ENCODE peak calls at places on chromosome 21, in five cellular contexts. P is uterus, Y is hepatocyte, X is GM23338, C is psoas muscle. K is an unnamed sample. For H3K4me1, the result is how much of the 10 kb centered on the place peaks cover.

GRCh38 chr21:25956993-25957714 is 213.4 kb downstream of the APP start:
- DNase-seq in Y (no peak), P (no peak), X (no peak), C (no peak), K (no peak)

GRCh38 chr21:17610862-17611261 is 1.8 kb downstream of the BTG3 start:
- DNase-seq in P (no peak), Y (peak), C (no peak), X (no peak), K (no peak)

GRCh38 chr21:40143822-40144525 is 276.7 kb downstream of the PCP4 start:
- DNase-seq in P (peak), Y (peak), X (peak), C (no peak), K (no peak)

GRCh38 chr21:36235058-36235582 is 78.5 kb downstream of the DOP1B start:
- DNase-seq in P (no peak), C (no peak), X (no peak), Y (peak), K (no peak)

GRCh38 chr21:45117314-45117713 is 42.9 kb downstream of the ADARB1 start:
- DNase-seq in C (no peak), X (no peak), P (no peak), Y (no peak), K (no peak)

GRCh38 chr21:23475518-23476189 is 2131.6 kb downstream of the MRPL39 start:
- DNase-seq in P (no peak), C (no peak), Y (no peak), X (no peak), K (no peak)

GRCh38 chr21:15722591-15723324 is 7.0 kb upstream of the USP25 start:
- DNase-seq in C (no peak), P (no peak), Y (peak), X (peak), K (no peak)

GRCh38 chr21:41639766-41640165 is 127.1 kb downstream of the RIPK4 start:
- DNase-seq in X (no peak), Y (no peak), P (no peak), C (no peak), K (no peak)

GRCh38 chr21:22164912-22165311 is 1166.7 kb downstream of the NCAM2 start:
- DNase-seq in Y (no peak), P (no peak), C (no peak), X (no peak), K (no peak)

GRCh38 chr21:45418301-45419071 is 13.5 kb downstream of the COL18A1 start:
- DNase-seq in X (no peak), C (peak), Y (peak), P (no peak), K (no peak)

GRCh38 chr21:20329636-20330035 is 668.6 kb upstream of the NCAM2 start:
- DNase-seq in P (no peak), X (no peak), Y (no peak), C (no peak), K (no peak)

DNA sequence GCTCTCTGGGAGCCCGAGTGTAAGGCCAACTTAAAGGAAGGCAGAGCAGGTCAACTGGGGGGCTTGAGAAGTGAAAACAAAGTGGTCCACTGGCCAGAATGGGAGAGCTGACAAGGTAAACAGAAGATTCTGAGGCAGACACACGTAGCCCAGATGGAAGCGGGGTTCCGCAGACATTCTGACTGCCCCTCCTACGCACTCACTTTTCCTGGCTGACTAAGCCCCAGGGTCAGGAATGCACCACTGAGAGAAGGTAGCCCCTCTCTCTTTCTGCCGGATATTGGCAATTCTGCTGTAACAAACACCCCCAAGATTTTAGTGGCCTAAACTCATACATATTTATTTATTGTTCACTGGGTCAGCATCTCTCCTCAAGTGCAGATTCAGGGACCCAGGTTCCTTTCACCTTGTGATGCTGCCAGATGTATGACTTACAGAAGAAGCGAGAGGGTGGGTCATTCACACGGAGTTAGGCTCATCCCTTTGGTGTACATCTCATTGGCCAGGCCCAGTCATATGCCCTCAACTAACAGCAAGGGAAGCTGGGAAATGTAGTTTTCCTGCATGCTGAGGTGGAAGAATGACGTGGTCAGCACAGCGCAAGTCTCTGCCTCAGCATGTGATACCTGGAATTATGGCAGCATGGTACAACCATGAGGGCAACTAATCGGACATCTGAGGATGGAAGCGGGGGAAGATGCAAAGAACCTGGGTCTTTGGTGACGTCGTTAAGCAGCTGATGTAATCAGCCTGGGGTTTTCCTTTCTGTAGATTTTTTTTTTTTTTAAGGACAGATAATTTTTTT is 43.5 kb upstream of the MRPS6 start:
- DNase-seq in X (peak), Y (peak), C (no peak), P (peak), K (no peak)
- H3K4me3 ChIP-seq in X (peak), Y (no peak), C (peak), P (no peak), K (no peak)

DNA sequence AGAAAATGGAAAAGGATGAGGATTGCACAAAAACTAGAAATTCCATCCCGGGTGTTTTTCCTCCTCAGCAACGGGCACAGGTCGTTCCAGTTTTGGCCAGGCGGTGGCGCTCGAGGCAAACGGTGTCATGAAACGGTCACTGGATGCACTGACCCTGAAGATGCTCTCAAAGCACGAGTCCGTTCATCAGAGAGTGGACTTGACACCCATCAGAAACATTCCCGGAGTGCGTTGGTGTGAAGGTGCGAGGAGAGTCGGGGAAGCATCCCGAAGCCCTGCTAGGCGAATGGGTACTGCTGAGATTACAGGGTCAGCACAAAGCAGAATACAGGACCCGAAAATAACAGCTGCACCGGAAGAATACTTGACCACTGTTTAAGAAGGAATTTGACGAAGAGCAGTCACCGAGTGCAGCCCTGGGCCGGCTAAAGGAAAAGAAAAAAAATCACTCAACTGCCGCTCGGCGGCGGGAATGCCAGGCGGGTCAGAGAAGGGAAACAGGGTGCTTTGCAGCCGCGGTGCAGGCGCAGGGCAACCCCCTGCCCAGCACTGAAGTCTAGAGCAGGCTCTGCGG is 71.7 kb upstream of the ETS2 start:
- DNase-seq in Y (peak), P (peak), C (peak), X (peak), K (peak)
- H3K4me1 ChIP-seq in Y (under half), P (under half), C (under half), X (under half), K (under half)

GRCh38 chr21:29208666-29209059 is 78.2 kb downstream of the MAP3K7CL start:
- DNase-seq in C (no peak), X (no peak), Y (no peak), P (no peak), K (no peak)
- H3K4me3 ChIP-seq in C (no peak), X (no peak), Y (no peak), P (no peak), K (no peak)

DNA sequence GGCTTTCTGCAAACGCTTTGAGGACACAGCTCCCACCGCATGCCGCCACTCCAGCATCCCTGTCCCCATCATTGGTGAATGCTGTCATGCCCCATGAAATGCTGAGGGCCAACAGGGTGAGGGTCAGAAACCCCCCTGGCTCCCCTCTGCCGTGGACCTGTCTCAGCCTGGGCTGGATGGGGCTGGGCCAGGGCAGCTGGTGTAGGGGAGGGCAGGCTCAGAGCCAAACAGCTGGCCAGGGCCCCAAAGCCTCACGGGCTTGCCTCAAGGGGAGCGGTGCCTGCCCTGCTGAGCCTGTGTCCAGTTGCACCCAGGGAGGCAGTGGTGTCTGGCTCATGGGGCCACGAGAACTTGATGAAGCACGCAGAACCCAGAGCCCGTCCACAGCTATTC is 49.7 kb downstream of the S100B start:
- DNase-seq in P (no peak), Y (no peak), C (no peak), X (no peak), K (no peak)
- H3K4me1 ChIP-seq in P (under half), Y (under half), C (under half), X (under half), K (under half)

GRCh38 chr21:34984356-34984755 is 64.7 kb downstream of the RUNX1 start:
- DNase-seq in C (no peak), X (no peak), Y (no peak), P (no peak), K (no peak)
- H3K4me3 ChIP-seq in C (no peak), X (no peak), Y (no peak), P (no peak), K (no peak)

GRCh38 chr21:26958792-26959191 is 8.1 kb downstream of the ADAMTS5 start:
- DNase-seq in P (no peak), X (no peak), Y (no peak), C (no peak), K (no peak)
- H3K4me1 ChIP-seq in P (under half), X (under half), Y (under half), C (under half), K (under half)

GRCh38 chr21:42654179-42654912 is 925 bp downstream of the PDE9A start:
- DNase-seq in Y (peak), C (peak), X (peak), P (no peak), K (no peak)

GRCh38 chr21:42651515-42652401 is 1.7 kb upstream of the PDE9A start:
- DNase-seq in Y (no peak), X (no peak), C (peak), P (no peak), K (no peak)

GRCh38 chr21:42653492-42654061 is at the start of gene PDE9A:
- DNase-seq in C (peak), Y (peak), P (peak), X (peak), K (no peak)

GRCh38 chr21:42650441-42651421 is 2.7 kb upstream of the PDE9A start:
- DNase-seq in C (peak), P (no peak), Y (no peak), X (no peak), K (no peak)

DNA sequence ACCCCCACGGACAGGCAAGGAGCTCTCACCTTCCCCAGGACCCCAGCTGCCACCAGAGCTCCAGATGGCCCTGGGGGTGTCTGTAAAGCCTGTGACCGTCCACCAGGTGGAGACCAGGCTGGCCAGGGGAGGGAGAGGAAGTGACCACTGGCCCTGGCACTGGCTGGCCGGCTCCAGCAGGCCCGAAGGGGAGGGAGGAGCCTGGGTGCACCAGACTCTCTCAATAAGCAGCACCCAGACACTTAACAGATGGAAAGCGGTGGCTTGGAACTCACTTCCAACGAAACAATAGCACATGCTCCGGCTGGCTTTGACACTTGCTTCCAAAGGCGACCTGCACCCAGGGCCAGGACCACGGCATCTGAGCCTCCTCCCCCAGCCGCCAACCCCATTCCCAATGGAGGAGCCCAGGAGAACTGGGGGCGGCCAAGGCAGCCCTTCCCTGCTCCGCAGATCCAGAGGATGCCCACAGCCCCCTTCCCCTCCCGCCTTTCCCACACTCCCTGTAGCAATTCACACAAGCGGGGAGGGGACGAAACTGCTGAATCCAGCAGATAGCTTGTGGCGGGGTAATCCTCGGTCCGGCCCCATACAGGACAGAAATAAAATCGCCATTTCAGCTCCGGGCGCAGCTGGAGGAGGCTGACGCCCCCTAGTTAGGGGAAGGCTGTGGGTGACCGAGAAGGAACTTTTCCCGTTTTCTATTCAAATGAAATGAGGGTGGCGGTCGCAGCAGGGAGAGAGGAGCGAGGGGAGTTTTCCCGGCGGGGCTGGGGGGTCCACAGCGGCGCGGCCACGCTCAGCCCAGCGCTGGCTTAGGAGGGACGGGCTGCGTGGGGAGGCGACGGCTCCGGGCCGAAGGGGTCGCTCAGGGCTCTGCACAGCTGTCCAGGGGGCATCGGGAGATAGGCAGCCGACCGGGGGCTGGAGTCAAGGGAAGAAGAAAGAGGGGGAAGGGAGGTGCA is 612 bp upstream of the PDE9A start:
- DNase-seq in X (peak), P (peak), C (peak), Y (peak), K (no peak)
- H3K4me3 ChIP-seq in X (peak), P (peak), C (peak), Y (peak), K (peak)

DNA sequence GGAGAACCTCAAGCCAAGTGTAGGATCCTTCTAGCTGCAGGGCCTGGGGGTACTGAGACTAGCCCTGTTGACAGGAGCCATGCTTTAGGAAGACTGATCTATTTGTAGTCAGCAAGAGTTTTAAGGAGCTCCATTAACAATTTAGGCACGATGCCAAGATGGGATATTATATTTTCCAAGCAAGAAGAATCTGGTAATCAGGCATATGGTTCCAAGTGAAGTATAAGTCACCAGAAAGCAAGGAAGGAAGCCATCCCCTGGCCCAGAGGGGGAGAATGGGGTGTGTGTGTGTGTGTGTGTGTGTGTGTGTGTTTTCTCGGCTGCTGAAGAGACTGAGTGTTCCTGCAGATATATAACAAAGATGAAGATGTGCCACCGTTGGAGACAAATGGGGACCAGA is 7.1 kb downstream of the IFNAR2 start:
- DNase-seq in Y (no peak), X (no peak), P (no peak), C (no peak), K (no peak)
- H3K4me1 ChIP-seq in Y (under half), X (under half), P (under half), C (under half), K (under half)